ENCODE peak calls at places on chromosomes 6 and 20, in four cellular contexts. Q, J, G and L are unnamed samples.
A peak's percentile ranks its signal among the peaks of the same experiment; 100 is the strongest.

GRCh38 chr6:1315560-1316386 is 3.9 kb downstream of the FOXQ1 start:
- DNase-seq in J (no peak), Q (no peak), G (no peak), L (no peak)

GRCh38 chr6:31795616-31796298 is at the start of gene VARS1:
- DNase-seq in J (peak; percentile 94), Q (peak; percentile 96), G (peak; percentile 90), L (peak; percentile 99)

GRCh38 chr6:33018904-33019303 is 9.5 kb upstream of the HLA-DOA start:
- DNase-seq in G (no peak), J (peak; percentile 74), Q (peak; percentile 92), L (peak; percentile 66)

GRCh38 chr6:134123666-134124208 is 71.3 kb upstream of the SLC2A12 start:
- DNase-seq in Q (peak; percentile 60), G (peak; percentile 74), J (no peak), L (peak; percentile 36)

GRCh38 chr6:53347921-53348435 is 772 bp downstream of the ELOVL5 start:
- DNase-seq in Q (peak; percentile 55), J (peak; percentile 36), G (peak; percentile 46), L (peak; percentile 68)

GRCh38 chr6:158467923-158468322 is 92.0 kb upstream of the TMEM181 start:
- DNase-seq in Q (no peak), J (peak; percentile 46), G (no peak), L (no peak)

GRCh38 chr6:3750324-3751018 is 1.0 kb downstream of the PXDC1 start:
- DNase-seq in G (peak; percentile 57), J (peak; percentile 87), Q (no peak), L (peak; percentile 66)

GRCh38 chr6:150733726-150734125 is 131.8 kb upstream of the MTHFD1L start:
- DNase-seq in G (no peak), Q (no peak), J (no peak), L (no peak)

GRCh38 chr6:18122128-18123093 is at the start of gene NHLRC1:
- DNase-seq in Q (peak; percentile 92), J (peak; percentile 91), G (peak; percentile 93), L (peak; percentile 82)
- TF ChIP-seq CTCF in Q (peak; percentile 81), J (peak; percentile 34), G (peak; percentile 92), L (peak; percentile 65)

GRCh38 chr20:63441777-63442493 is 30.5 kb downstream of the KCNQ2 start:
- DNase-seq in J (peak; percentile 73), Q (peak; percentile 60), G (peak; percentile 73), L (peak; percentile 87)
- TF ChIP-seq CTCF in J (no peak), Q (peak; percentile 68), G (peak; percentile 64), L (peak; percentile 54)

GRCh38 chr6:104995989-104996617 is 39.2 kb downstream of the LIN28B start:
- DNase-seq in Q (peak; percentile 13), J (no peak), G (peak; percentile 58), L (no peak)
- TF ChIP-seq CTCF in Q (no peak), J (no peak), G (peak; percentile 54), L (no peak)

DNA sequence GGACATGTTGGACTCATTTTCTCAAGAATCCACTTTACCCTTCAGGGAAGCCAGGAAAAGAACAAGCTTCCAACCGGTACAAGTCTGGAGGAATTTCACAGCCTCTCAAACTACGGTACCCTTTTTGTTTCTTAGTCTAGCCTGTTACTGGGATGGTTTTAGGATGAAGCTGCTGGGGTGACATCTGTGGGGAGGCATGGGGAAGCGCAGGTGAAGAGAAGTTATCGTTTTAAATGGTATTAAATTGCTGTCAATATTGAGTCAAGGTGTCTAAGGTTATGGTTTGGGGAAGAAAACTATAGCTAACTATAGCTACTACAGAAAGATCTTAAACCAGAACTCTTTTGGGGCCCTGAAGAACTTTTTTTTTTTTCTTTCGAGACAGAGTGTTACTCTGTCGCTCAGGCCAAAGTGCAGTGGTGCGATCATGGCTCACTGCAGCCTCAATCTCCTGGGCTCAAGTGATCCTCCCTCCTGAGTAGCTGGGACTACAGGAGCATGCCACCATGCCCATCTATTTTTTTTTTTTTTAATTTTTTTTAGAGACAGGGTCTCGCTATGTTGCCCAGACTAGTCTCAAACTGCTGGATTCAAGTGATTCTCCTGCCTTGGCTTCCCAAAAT is 128.7 kb downstream of the RIN2 start:
- DNase-seq in J (no peak), G (peak; percentile 26), Q (no peak), L (no peak)
- TF ChIP-seq CTCF in J (no peak), G (peak; percentile 57), Q (no peak), L (no peak)

GRCh38 chr6:149484733-149485700 is at the start of gene ZC3H12D:
- DNase-seq in G (peak; percentile 47), J (peak; percentile 59), Q (peak; percentile 88), L (peak; percentile 36)
- TF ChIP-seq CTCF in G (peak; percentile 35), J (no peak), Q (peak; percentile 57), L (no peak)

GRCh38 chr6:88919032-88919431 is 44.4 kb downstream of the RNGTT start:
- DNase-seq in Q (no peak), J (no peak), G (no peak), L (no peak)
- TF ChIP-seq CTCF in Q (no peak), J (no peak), G (peak; percentile 51), L (no peak)

DNA sequence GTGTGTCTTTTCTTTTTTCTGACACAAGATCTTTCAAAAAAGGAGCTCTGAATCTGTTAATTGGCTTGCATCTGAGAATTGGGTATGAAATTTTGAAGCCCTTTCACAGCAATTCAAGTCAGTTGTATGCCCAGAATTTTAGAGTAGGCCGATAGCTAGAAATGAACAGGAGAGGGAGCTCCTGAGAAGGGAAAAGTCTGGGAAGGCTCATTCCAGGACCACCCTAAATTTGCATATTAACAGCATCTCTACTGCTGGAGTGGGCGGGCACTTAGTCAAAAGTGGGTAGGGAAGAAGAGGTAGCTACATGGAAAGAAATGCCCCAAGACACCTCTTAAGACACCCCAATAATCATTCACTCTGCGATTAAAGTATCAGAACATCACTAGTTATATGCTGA is 928.3 kb downstream of the TBC1D32 start:
- DNase-seq in J (no peak), G (peak; percentile 33), Q (no peak), L (no peak)
- TF ChIP-seq CTCF in J (no peak), G (peak; percentile 61), Q (no peak), L (no peak)

GRCh38 chr20:59439243-59439642 is 138.8 kb downstream of the EDN3 start:
- DNase-seq in Q (peak; percentile 9), J (no peak), G (no peak), L (peak; percentile 22)
- TF ChIP-seq CTCF in Q (peak; percentile 18), J (no peak), G (peak; percentile 42), L (no peak)

GRCh38 chr20:49028684-49029083 is 17.4 kb upstream of the CSE1L start:
- DNase-seq in J (no peak), Q (no peak), G (peak; percentile 29), L (no peak)
- TF ChIP-seq CTCF in J (no peak), Q (peak; percentile 7), G (peak; percentile 66), L (no peak)

GRCh38 chr6:95128439-95128838 is 448.9 kb upstream of the MANEA start:
- DNase-seq in Q (no peak), G (no peak), J (no peak), L (no peak)

DNA sequence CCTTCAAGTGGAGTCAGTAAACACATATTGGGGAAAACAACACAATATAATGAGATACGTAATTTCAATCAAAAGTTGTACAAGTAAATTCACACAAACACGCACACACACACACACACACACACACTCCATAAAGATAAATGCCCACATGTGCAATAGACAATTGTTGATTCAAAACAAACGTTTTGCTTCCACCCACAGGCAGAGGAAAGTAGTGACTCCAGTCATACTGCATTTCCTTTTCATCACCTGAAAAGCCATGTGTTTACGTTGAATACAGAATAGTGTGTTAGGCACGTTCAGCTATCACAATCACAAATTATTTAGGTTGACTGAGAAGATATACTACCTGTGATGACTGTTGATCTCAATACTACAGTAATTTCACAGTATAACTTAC is 443.8 kb upstream of the MANEA start:
- DNase-seq in J (no peak), Q (peak; percentile 1), G (peak; percentile 27), L (peak; percentile 14)
- TF ChIP-seq CTCF in J (no peak), Q (no peak), G (peak; percentile 51), L (no peak)